ENCODE peak calls at places on chromosomes 12 and 14, in seven cellular contexts. X is neural progenitor cell, C is K562, B is GM23248, W is fibroblast of lung, G is astrocyte, D is endothelial cell of umbilical vein. Y is an unnamed sample.

GRCh38 chr12:32897276-32897615 is 669 bp upstream of the PKP2 start:
- DNase-seq in B (no peak), G (no peak), D (no peak), X (no peak), C (no peak), W (no peak), Y (no peak)

GRCh38 chr14:92657457-92658142 is 90.8 kb downstream of the LGMN start:
- DNase-seq in X (no peak), W (no peak), B (no peak), G (no peak), D (no peak), C (no peak), Y (no peak)

GRCh38 chr14:104142136-104143041 is 4.0 kb downstream of the KIF26A start:
- DNase-seq in D (no peak), X (no peak), C (no peak), B (no peak), G (no peak), W (no peak), Y (no peak)

GRCh38 chr12:12744556-12745305 is 27.6 kb downstream of the CDKN1B start:
- DNase-seq in D (no peak), W (no peak), X (no peak), B (no peak), C (no peak), G (no peak), Y (no peak)

GRCh38 chr12:128507470-128507869 is 240.5 kb downstream of the TMEM132C start:
- DNase-seq in W (no peak), C (no peak), B (no peak), G (no peak), X (no peak), D (no peak), Y (no peak)

GRCh38 chr12:58915634-58916033 is 4.7 kb downstream of the LRIG3 start:
- DNase-seq in X (peak), B (peak), D (peak), G (peak), C (no peak), W (peak), Y (peak)

GRCh38 chr12:78864483-78865296 is at the start of gene SYT1:
- DNase-seq in W (peak), D (peak), B (peak), G (peak), X (peak), C (no peak), Y (peak)

GRCh38 chr12:46935448-46935847 is 109.7 kb upstream of the SLC38A4 start:
- DNase-seq in B (no peak), X (no peak), C (no peak), W (no peak), D (no peak), G (no peak), Y (no peak)

GRCh38 chr12:19404232-19404880 is 34.9 kb upstream of the AEBP2 start:
- DNase-seq in G (no peak), X (no peak), W (no peak), B (no peak), C (no peak), D (no peak), Y (no peak)

GRCh38 chr14:33432407-33433023 is 493.8 kb downstream of the NPAS3 start:
- DNase-seq in C (no peak), D (peak), W (peak), X (peak), B (peak), G (peak), Y (peak)

DNA sequence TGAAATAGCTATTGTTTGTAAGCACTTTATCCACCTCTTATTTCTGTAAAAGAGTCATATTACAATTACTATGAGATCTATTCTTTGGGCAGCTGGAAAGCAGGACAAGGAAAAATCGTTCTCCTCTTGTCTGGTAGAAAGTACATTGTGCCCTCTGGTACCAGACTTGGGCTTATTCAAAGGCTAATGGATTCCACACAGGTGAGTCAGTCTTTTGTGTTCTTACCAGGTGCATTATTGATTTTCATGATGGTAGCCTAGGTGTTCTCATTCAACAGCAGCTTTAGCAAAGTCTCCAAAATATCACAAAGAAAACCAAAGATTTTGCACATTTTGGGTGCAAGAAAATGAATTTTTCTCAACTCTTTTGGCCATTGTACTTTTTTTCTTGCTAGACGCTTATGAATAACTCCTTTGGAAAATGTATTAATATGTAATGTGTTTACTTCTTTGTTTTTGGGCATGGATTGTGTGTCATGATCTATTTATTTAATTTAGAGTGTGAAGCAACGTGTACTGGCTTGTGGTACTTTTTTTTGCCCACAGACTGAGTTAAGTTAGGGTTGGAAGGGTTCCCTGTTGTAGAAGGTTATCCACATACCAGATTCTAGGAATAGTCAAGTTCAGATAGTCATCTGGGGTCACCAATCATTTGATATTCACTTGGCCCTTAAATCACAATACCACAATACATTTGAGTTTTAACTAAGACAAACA is 26.2 kb downstream of the MNAT1 start:
- DNase-seq in G (no peak), C (no peak), D (no peak), W (no peak), X (no peak), B (no peak), Y (peak)
- H3K9ac ChIP-seq in G (no peak), C (no peak), D (no peak), W (no peak), X (no peak), B (no peak), Y (no peak)

GRCh38 chr14:64823305-64823985 is 56.3 kb downstream of the SPTB start:
- DNase-seq in C (peak), G (peak), B (peak), X (peak), W (peak), D (peak), Y (peak)
- H3K4me3 ChIP-seq in C (no peak), G (no peak), B (no peak), X (no peak), W (no peak), D (no peak), Y (no peak)

GRCh38 chr14:81435048-81435577 is 35.0 kb upstream of the STON2 start:
- DNase-seq in X (no peak), B (no peak), C (peak), G (no peak), D (no peak), W (no peak), Y (no peak)
- TF ChIP-seq EZH2 in X (no peak), B (peak), C (no peak), G (no peak), D (no peak), W (no peak), Y (no peak)

GRCh38 chr12:93317227-93317626 is 60.5 kb upstream of the NUDT4 start:
- DNase-seq in W (no peak), X (no peak), C (peak), B (no peak), G (no peak), D (peak), Y (peak)

GRCh38 chr12:93322784-93323183 is 54.9 kb upstream of the NUDT4 start:
- DNase-seq in X (no peak), C (no peak), D (peak), B (peak), W (peak), G (peak), Y (peak)

GRCh38 chr12:93318720-93319522 is 58.8 kb upstream of the NUDT4 start:
- DNase-seq in B (peak), D (no peak), G (no peak), C (no peak), X (peak), W (no peak), Y (no peak)

GRCh38 chr12:93316623-93316971 is 61.1 kb upstream of the NUDT4 start:
- DNase-seq in D (no peak), X (no peak), G (no peak), B (no peak), C (no peak), W (no peak), Y (no peak)

GRCh38 chr12:93319523-93320045 is 58.1 kb upstream of the NUDT4 start:
- DNase-seq in G (no peak), X (no peak), C (no peak), D (no peak), B (peak), W (no peak), Y (no peak)
- H3K9ac ChIP-seq in G (no peak), X (no peak), C (no peak), D (no peak), B (no peak), W (no peak), Y (no peak)

GRCh38 chr14:102805941-102806340 is 28.7 kb downstream of the TRAF3 start:
- DNase-seq in G (no peak), B (no peak), W (no peak), X (no peak), D (no peak), C (no peak), Y (no peak)

GRCh38 chr14:102803139-102803538 is 25.9 kb downstream of the TRAF3 start:
- DNase-seq in D (no peak), B (no peak), X (no peak), C (no peak), G (no peak), W (no peak), Y (no peak)

GRCh38 chr14:102806447-102806846 is 29.2 kb downstream of the TRAF3 start:
- DNase-seq in W (no peak), B (no peak), C (no peak), G (no peak), D (no peak), X (no peak), Y (no peak)

GRCh38 chr14:102805454-102805891 is 28.2 kb downstream of the TRAF3 start:
- DNase-seq in D (no peak), W (peak), B (peak), X (no peak), C (peak), G (peak), Y (peak)

GRCh38 chr14:102804858-102805257 is 27.6 kb downstream of the TRAF3 start:
- DNase-seq in G (no peak), X (no peak), B (no peak), W (no peak), C (no peak), D (no peak), Y (no peak)
- H3K4me3 ChIP-seq in G (no peak), X (no peak), B (no peak), W (no peak), C (no peak), D (no peak), Y (no peak)

GRCh38 chr14:67680121-67680602 is 5.7 kb upstream of the VTI1B start:
- DNase-seq in X (no peak), G (peak), C (peak), B (peak), W (peak), D (peak), Y (peak)
- TF ChIP-seq EZH2 in X (no peak), G (no peak), C (no peak), B (no peak), W (no peak), D (no peak), Y (no peak)

DNA sequence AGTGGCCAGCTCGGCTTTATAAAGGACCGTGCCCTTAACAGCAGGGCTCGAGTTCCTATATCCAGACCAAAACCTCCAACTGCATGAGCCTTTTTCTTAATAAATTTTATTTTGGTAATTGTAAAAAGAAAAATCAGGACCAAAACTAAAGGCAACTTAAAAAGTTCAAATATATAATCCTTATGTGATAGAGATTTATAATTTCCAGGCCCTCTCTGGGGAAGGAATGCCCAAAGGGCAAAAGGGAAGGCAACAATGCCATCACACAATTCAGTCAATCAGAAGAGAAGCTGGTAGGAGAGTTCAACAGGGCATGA is 401 bp upstream of the IPO4 start:
- DNase-seq in W (no peak), B (no peak), C (no peak), D (no peak), G (no peak), X (no peak), Y (no peak)
- H3K9ac ChIP-seq in W (peak), B (peak), C (no peak), D (peak), G (peak), X (no peak), Y (no peak)

GRCh38 chr14:47674546-47675238 is 713 bp downstream of the MDGA2 start:
- DNase-seq in C (no peak), G (no peak), D (no peak), B (no peak), X (peak), W (peak), Y (no peak)
- H3K4me3 ChIP-seq in C (no peak), G (peak), D (no peak), B (no peak), X (peak), W (no peak), Y (no peak)

DNA sequence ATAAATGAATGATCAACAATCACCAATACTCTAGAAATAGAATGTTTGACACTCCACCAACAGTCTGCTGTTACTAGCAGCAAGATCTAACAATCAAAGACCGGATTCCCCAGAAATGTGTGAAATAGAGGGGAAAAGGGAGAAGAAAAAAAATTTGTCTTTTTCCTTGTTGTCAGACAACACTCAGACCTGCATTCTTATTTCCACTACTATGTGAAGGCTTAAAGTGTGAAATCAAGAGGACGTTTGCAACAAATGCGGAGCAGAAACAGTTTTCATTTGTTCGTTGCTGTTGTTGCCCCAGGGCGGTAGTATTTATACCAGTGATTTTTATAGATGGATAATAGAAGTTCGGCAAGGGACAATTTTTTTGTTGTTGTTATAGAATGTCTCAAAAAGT is 9.2 kb downstream of the NKX2-1 start:
- DNase-seq in W (no peak), B (no peak), G (no peak), D (no peak), X (no peak), C (no peak), Y (no peak)
- TF ChIP-seq EZH2 in W (no peak), B (peak), G (no peak), D (peak), X (peak), C (no peak), Y (no peak)

GRCh38 chr12:127145929-127146789 is 1120.8 kb upstream of the TMEM132C start:
- DNase-seq in C (peak), W (peak), D (no peak), G (peak), X (no peak), B (peak), Y (peak)
- H3K9ac ChIP-seq in C (peak), W (peak), D (no peak), G (peak), X (no peak), B (peak), Y (peak)